ENCODE peak calls at places on chromosomes 2 and 18, in seven cellular contexts. O is prostate gland, T is HCT116, I is uterus, F is heart left ventricle, W is Peyer's patch, M is IMR-90. Y is an unnamed sample.

GRCh38 chr2:168961450-168962229 is 60.5 kb downstream of the G6PC2 start:
- DNase-seq in M (peak; percentile 72), O (peak; percentile 61), F (peak; percentile 15), T (peak; percentile 79), W (peak; percentile 73), I (no peak), Y (no peak)

GRCh38 chr2:30789670-30790210 is 17.5 kb downstream of the CAPN13 start:
- DNase-seq in T (no peak), O (no peak), F (no peak), W (no peak), M (no peak), I (no peak), Y (no peak)

GRCh38 chr2:222864296-222864695 is 3.5 kb downstream of the ACSL3 start:
- DNase-seq in I (peak; percentile 27), T (no peak), F (no peak), W (no peak), O (no peak), M (peak; percentile 84), Y (no peak)

GRCh38 chr2:215886026-215886425 is 127.3 kb downstream of the MREG start:
- DNase-seq in O (no peak), M (no peak), I (no peak), T (no peak), F (no peak), W (no peak), Y (no peak)

GRCh38 chr18:71287268-71287667 is 998.4 kb downstream of the SOCS6 start:
- DNase-seq in M (no peak), I (no peak), W (no peak), F (no peak), O (no peak), T (no peak), Y (no peak)

GRCh38 chr2:17718689-17719088 is 34.9 kb downstream of the SMC6 start:
- DNase-seq in I (no peak), T (no peak), M (no peak), F (no peak), W (no peak), O (no peak), Y (no peak)

GRCh38 chr18:48798334-48799197 is 152.2 kb downstream of the SMAD7 start:
- DNase-seq in O (no peak), T (no peak), F (peak; percentile 52), I (peak; percentile 7), W (peak; percentile 38), M (no peak), Y (peak; percentile 13)

GRCh38 chr2:188122983-188123382 is 168.7 kb upstream of the GULP1 start:
- DNase-seq in O (no peak), M (peak; percentile 39), W (no peak), T (no peak), I (no peak), F (no peak), Y (no peak)

GRCh38 chr2:231613655-231614558 is 21.2 kb downstream of the TEX44 start:
- DNase-seq in W (peak; percentile 91), O (peak; percentile 77), F (peak; percentile 94), M (peak; percentile 80), I (peak; percentile 92), T (peak; percentile 76), Y (peak; percentile 87)

GRCh38 chr2:241803387-241804325 is 5.3 kb upstream of the NEU4 start:
- DNase-seq in M (peak; percentile 31), T (no peak), W (peak; percentile 60), F (peak; percentile 41), I (no peak), O (no peak), Y (no peak)

GRCh38 chr2:42297322-42297936 is 63.6 kb downstream of the COX7A2L start:
- DNase-seq in W (no peak), F (no peak), I (no peak), T (no peak), O (no peak), M (no peak), Y (no peak)

GRCh38 chr18:6504605-6505510 is 90.1 kb upstream of the L3MBTL4 start:
- DNase-seq in I (no peak), O (no peak), M (no peak), T (no peak), W (no peak), F (no peak), Y (no peak)

GRCh38 chr2:26913599-26914285 is 56.7 kb upstream of the MAPRE3 start:
- DNase-seq in W (no peak), F (no peak), I (no peak), M (peak; percentile 34), O (no peak), T (no peak), Y (no peak)

GRCh38 chr2:121360566-121361300 is 75.7 kb upstream of the TFCP2L1 start:
- DNase-seq in M (peak; percentile 93), T (no peak), I (no peak), W (peak; percentile 61), O (peak; percentile 81), F (no peak), Y (peak; percentile 88)

GRCh38 chr2:27966466-27966865 is 75.9 kb downstream of the BABAM2 start:
- DNase-seq in T (no peak), I (peak; percentile 55), W (no peak), F (peak; percentile 18), O (peak; percentile 53), M (peak; percentile 15), Y (no peak)

GRCh38 chr2:16165518-16166326 is 225.4 kb downstream of the MYCN start:
- DNase-seq in W (no peak), F (no peak), I (no peak), M (no peak), T (no peak), O (no peak), Y (no peak)

GRCh38 chr2:239303711-239304532 is 96.9 kb downstream of the HDAC4 start:
- DNase-seq in I (peak; percentile 13), T (no peak), O (no peak), M (no peak), W (peak; percentile 52), F (no peak), Y (peak; percentile 31)

GRCh38 chr2:240930096-240930630 is 24.0 kb downstream of the CROCC2 start:
- DNase-seq in I (no peak), F (peak; percentile 4), O (no peak), W (peak; percentile 19), T (no peak), M (no peak), Y (peak; percentile 11)

GRCh38 chr2:210224660-210225460 is at the start of gene ACADL:
- DNase-seq in F (peak; percentile 21), I (no peak), O (peak; percentile 67), M (no peak), W (peak; percentile 62), T (no peak), Y (peak; percentile 82)

GRCh38 chr2:192011196-192011595 is 164.3 kb upstream of the CAVIN2 start:
- DNase-seq in T (no peak), W (no peak), F (no peak), I (no peak), M (peak; percentile 85), O (no peak), Y (no peak)

GRCh38 chr2:95062716-95063400 is 37.4 kb downstream of the MAL start:
- DNase-seq in T (no peak), W (no peak), O (no peak), M (no peak), I (no peak), F (no peak), Y (no peak)

GRCh38 chr2:42874838-42875801 is 82.7 kb upstream of the HAAO start:
- DNase-seq in M (no peak), W (peak; percentile 49), T (no peak), F (peak; percentile 75), O (no peak), I (peak; percentile 73), Y (peak; percentile 52)

GRCh38 chr2:56531668-56532420 is 348.1 kb downstream of the CCDC85A start:
- DNase-seq in T (no peak), W (no peak), M (peak; percentile 8), I (no peak), F (no peak), O (peak; percentile 6), Y (no peak)

GRCh38 chr2:74349889-74350288 is 6.7 kb upstream of the SLC4A5 start:
- DNase-seq in W (no peak), I (no peak), T (no peak), M (no peak), O (no peak), F (no peak), Y (no peak)

GRCh38 chr18:13246121-13246520 is 27.6 kb downstream of the LDLRAD4 start:
- DNase-seq in I (no peak), T (no peak), M (no peak), W (peak; percentile 33), O (no peak), F (no peak), Y (no peak)

GRCh38 chr18:58370662-58371061 is 258.2 kb downstream of the ALPK2 start:
- DNase-seq in T (no peak), O (no peak), W (no peak), F (no peak), I (no peak), M (no peak), Y (no peak)

GRCh38 chr2:99198103-99198841 is 17.3 kb downstream of the MRPL30 start:
- DNase-seq in I (no peak), W (no peak), M (no peak), T (no peak), F (no peak), O (peak; percentile 43), Y (no peak)
- TF ChIP-seq POLR2A in I (no peak), W (no peak), M (no peak), T (no peak), F (no peak), O (no peak), Y (no peak)

GRCh38 chr18:9405130-9405529 is 70.2 kb upstream of the RALBP1 start:
- DNase-seq in F (no peak), O (no peak), M (no peak), W (no peak), T (no peak), I (no peak), Y (no peak)

GRCh38 chr18:9403795-9404564 is 69.4 kb downstream of the TWSG1 start:
- DNase-seq in O (no peak), I (no peak), W (no peak), M (peak; percentile 22), T (no peak), F (no peak), Y (no peak)

GRCh38 chr18:9401166-9401565 is 66.6 kb downstream of the TWSG1 start:
- DNase-seq in O (no peak), M (no peak), W (no peak), F (no peak), T (no peak), I (no peak), Y (no peak)

GRCh38 chr18:9405977-9406376 is 69.3 kb upstream of the RALBP1 start:
- DNase-seq in T (no peak), O (no peak), M (no peak), W (no peak), F (no peak), I (no peak), Y (no peak)

GRCh38 chr18:9404565-9405060 is 70.0 kb downstream of the TWSG1 start:
- DNase-seq in T (no peak), M (no peak), F (peak; percentile 32), O (no peak), W (no peak), I (peak; percentile 55), Y (no peak)
- TF ChIP-seq POLR2A in T (no peak), M (no peak), F (no peak), O (no peak), W (no peak), I (no peak), Y (no peak)

GRCh38 chr2:233824373-233824772 is 30.0 kb downstream of the HJURP start:
- DNase-seq in O (no peak), I (no peak), T (no peak), W (peak; percentile 17), F (no peak), M (no peak), Y (no peak)
- TF ChIP-seq POLR2A in O (no peak), I (no peak), T (no peak), W (no peak), F (no peak), M (no peak), Y (no peak)

GRCh38 chr2:112645396-112646101 is at the start of gene SLC20A1:
- DNase-seq in W (peak; percentile 98), I (peak; percentile 88), O (peak; percentile 92), F (peak; percentile 97), T (peak; percentile 86), M (peak; percentile 88), Y (peak; percentile 97)
- TF ChIP-seq POLR2A in W (peak; percentile 99), I (peak; percentile 98), O (peak; percentile 98), F (peak; percentile 96), T (peak; percentile 94), M (peak; percentile 99), Y (no peak)